ENCODE peak calls at places on chromosomes 2 and 18, in nine cellular contexts. L is A549; A is body of pancreas; V is heart left ventricle; W is right cardiac atrium; J is naive thymus-derived CD4-positive, alpha-beta T cell; G is cardiac muscle cell; M is sigmoid colon; S is tibial artery. X is an unnamed sample.

GRCh38 chr2:48854681-48855080 is 99.2 kb upstream of the LHCGR start:
- DNase-seq in V (no peak), G (no peak), W (no peak), S (no peak), A (no peak), M (no peak), J (no peak), L (no peak), X (no peak)

GRCh38 chr2:28152585-28153284 is 239.9 kb upstream of the FOSL2 start:
- DNase-seq in A (no peak), V (no peak), M (no peak), S (no peak), W (no peak), G (no peak), J (no peak), L (no peak), X (no peak)

GRCh38 chr2:95234806-95235205 is 27.5 kb downstream of the ZNF892 start:
- DNase-seq in M (no peak), W (no peak), V (no peak), L (no peak), G (no peak), S (no peak), A (no peak), J (no peak), X (no peak)

GRCh38 chr18:23178661-23179081 is 43.4 kb downstream of the CABLES1 start:
- DNase-seq in A (peak; percentile 57), M (no peak), G (no peak), W (no peak), V (no peak), J (no peak), S (no peak), L (no peak), X (no peak)

GRCh38 chr2:226600184-226600583 is 199.4 kb downstream of the IRS1 start:
- DNase-seq in A (no peak), M (no peak), L (no peak), W (no peak), S (no peak), J (no peak), G (no peak), V (no peak), X (no peak)

GRCh38 chr18:61435064-61435652 is 101.9 kb downstream of the CDH20 start:
- DNase-seq in L (no peak), S (no peak), V (no peak), J (no peak), A (no peak), M (no peak), W (no peak), G (peak; percentile 13), X (no peak)

GRCh38 chr2:126902152-126902835 is 3.6 kb downstream of the TEX51 start:
- DNase-seq in L (no peak), M (no peak), G (no peak), J (no peak), V (no peak), A (peak; percentile 1), S (no peak), W (no peak), X (no peak)

GRCh38 chr2:129191530-129191929 is 787.9 kb upstream of the RAB6C start:
- DNase-seq in W (no peak), J (no peak), L (no peak), M (no peak), G (peak; percentile 34), V (no peak), S (no peak), A (no peak), X (no peak)

GRCh38 chr18:6873352-6873751 is 143.8 kb downstream of the ARHGAP28 start:
- DNase-seq in M (no peak), G (no peak), J (no peak), A (no peak), L (no peak), V (no peak), W (no peak), S (no peak), X (no peak)

DNA sequence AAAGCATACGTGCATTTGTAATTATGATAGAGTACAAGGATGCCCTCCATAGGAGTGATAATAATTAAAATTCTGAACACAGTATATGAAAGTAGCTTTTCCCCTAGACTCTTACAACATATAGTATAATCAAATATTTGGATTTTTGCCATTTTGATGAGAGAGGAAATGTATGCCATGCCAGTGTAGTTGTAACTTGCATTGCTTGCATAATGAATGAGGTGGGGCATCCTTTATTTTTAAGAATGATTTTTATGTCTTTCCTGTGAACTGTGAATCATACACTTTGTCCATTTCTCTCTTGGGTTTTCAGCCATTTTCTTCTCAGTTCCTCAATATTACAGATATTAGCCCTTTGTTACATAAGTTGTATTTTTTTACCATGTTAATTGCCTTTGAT is 197.5 kb downstream of the SCG2 start:
- DNase-seq in J (no peak), G (no peak), S (no peak), L (no peak), A (no peak), M (no peak), W (no peak), V (no peak), X (no peak)
- H3K4me3 ChIP-seq in J (no peak overlapping the region), G (no peak overlapping the region), S (no peak overlapping the region), L (no peak overlapping the region), A (no peak overlapping the region), M (no peak overlapping the region), W (no peak overlapping the region), V (no peak overlapping the region), X (no peak overlapping the region)

GRCh38 chr2:112637289-112637660 is 8.5 kb upstream of the SLC20A1 start:
- DNase-seq in G (no peak), J (no peak), M (no peak), W (no peak), S (no peak), A (no peak), V (no peak), L (no peak), X (no peak)

GRCh38 chr2:112634874-112635157 is 10.9 kb upstream of the SLC20A1 start:
- DNase-seq in W (no peak), A (no peak), G (no peak), L (no peak), S (no peak), J (no peak), V (no peak), M (no peak), X (no peak)

GRCh38 chr2:112636605-112637288 is 9.0 kb upstream of the SLC20A1 start:
- DNase-seq in G (no peak), V (no peak), W (no peak), A (no peak), S (no peak), J (no peak), L (no peak), M (no peak), X (no peak)

GRCh38 chr2:112633708-112634107 is 12.0 kb upstream of the SLC20A1 start:
- DNase-seq in J (no peak), A (no peak), M (no peak), G (no peak), S (no peak), W (no peak), V (no peak), L (no peak), X (no peak)

GRCh38 chr2:112634153-112634873 is 11.4 kb upstream of the SLC20A1 start:
- DNase-seq in W (no peak), A (no peak), S (no peak), J (peak; percentile 28), L (no peak), V (no peak), M (no peak), G (no peak), X (no peak)
- H3K4me1 ChIP-seq in W (peaks cover 4% of the 10 kb centered on the region), A (no peaks in the 10 kb centered on the region), S (peaks cover 8% of the 10 kb centered on the region), J (peaks cover 75% of the 10 kb centered on the region), L (peaks cover 35% of the 10 kb centered on the region), V (no peaks in the 10 kb centered on the region), M (no peaks in the 10 kb centered on the region), G (peaks cover 9% of the 10 kb centered on the region), X (no peaks in the 10 kb centered on the region)

GRCh38 chr2:125313806-125314205 is 1288.7 kb downstream of the CNTNAP5 start:
- DNase-seq in V (no peak), G (peak; percentile 14), J (no peak), L (no peak), M (no peak), S (no peak), A (peak; percentile 20), W (peak; percentile 18), X (no peak)

GRCh38 chr2:125312342-125312741 is 1287.3 kb downstream of the CNTNAP5 start:
- DNase-seq in V (no peak), M (peak; percentile 51), W (no peak), L (no peak), S (no peak), J (no peak), A (no peak), G (no peak), X (no peak)

DNA sequence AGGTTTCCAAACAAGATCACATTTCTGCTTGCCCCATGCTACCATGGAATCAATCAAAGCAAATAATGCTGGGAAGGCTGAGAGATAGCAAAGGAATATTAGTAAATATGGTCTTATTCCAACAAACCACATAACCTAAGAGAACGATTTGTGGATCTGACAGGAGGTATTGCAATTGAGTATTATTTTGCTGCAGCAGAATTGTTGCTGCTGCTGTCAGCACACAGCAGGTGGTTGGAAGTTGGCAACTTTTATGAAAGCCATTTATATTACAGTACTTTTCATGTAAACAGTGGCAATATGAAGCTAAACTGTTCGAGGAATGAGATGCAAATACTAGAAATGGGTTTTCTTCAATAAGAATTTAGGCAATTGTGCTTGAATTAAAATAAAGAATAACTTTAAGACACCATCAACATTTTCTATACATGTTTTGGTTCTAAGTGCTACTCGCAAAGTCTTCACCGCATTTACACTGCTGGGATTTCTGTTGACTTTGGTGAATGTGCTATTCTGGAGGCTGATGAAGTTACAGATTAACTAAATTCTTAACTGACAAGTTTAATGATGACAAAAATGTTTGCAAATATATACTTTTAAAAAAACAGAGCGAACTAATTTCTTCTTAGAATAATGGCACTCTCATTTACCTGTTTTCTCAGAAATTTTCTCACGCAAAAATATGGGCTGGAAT is 1285.7 kb downstream of the CNTNAP5 start:
- DNase-seq in L (no peak), J (no peak), S (no peak), W (no peak), V (no peak), A (no peak), G (no peak), M (no peak), X (no peak)
- H3K9me3 ChIP-seq in L (no peaks in the 10 kb centered on the region), J (no peaks in the 10 kb centered on the region), S (no peaks in the 10 kb centered on the region), W (no peaks in the 10 kb centered on the region), V (no peaks in the 10 kb centered on the region), A (no peaks in the 10 kb centered on the region), G (no peaks in the 10 kb centered on the region), M (no peaks in the 10 kb centered on the region), X (no peaks in the 10 kb centered on the region)

GRCh38 chr2:68365087-68365486 is at the start of gene PLEK:
- DNase-seq in S (peak; percentile 65), V (peak; percentile 70), J (no peak), W (peak; percentile 72), L (no peak), G (no peak), A (peak; percentile 72), M (peak; percentile 79), X (peak; percentile 25)

GRCh38 chr2:68367918-68368656 is 3.0 kb downstream of the PLEK start:
- DNase-seq in M (no peak), L (no peak), A (no peak), W (no peak), J (no peak), V (no peak), S (no peak), G (no peak), X (no peak)

GRCh38 chr2:68368657-68369339 is 3.7 kb downstream of the PLEK start:
- DNase-seq in V (no peak), G (no peak), W (no peak), A (no peak), J (no peak), S (no peak), M (no peak), L (no peak), X (no peak)

GRCh38 chr2:68363731-68364130 is 1.4 kb upstream of the PLEK start:
- DNase-seq in J (no peak), W (no peak), M (no peak), A (no peak), S (no peak), G (no peak), V (no peak), L (no peak), X (no peak)

GRCh38 chr2:68366083-68366560 is 1.0 kb downstream of the PLEK start:
- DNase-seq in L (no peak), J (no peak), G (no peak), V (peak; percentile 27), W (no peak), A (peak; percentile 23), S (no peak), M (no peak), X (no peak)
- H3K4me3 ChIP-seq in L (no peak overlapping the region), J (peak overlapping the region; percentile 46), G (no peak overlapping the region), V (peak overlapping the region; percentile 38), W (no peak overlapping the region), A (no peak overlapping the region), S (peak overlapping the region; percentile 31), M (no peak overlapping the region), X (peak overlapping the region; percentile 18)

X was measured in heart right ventricle.